ENCODE peak calls at places on chromosomes 12 and 14, in five cellular contexts. N is esophagus squamous epithelium, G is Peyer's patch, M is dorsolateral prefrontal cortex, H is tibial artery. K is an unnamed sample.

GRCh38 chr12:121365416-121366062 is 13.3 kb upstream of the ANAPC5 start:
- DNase-seq in N (no peak), G (no peak), M (no peak), H (no peak), K (no peak)

GRCh38 chr14:95265106-95266094 is 54.3 kb downstream of the CLMN start:
- DNase-seq in N (no peak), G (peak; percentile 61), M (no peak), H (no peak), K (peak; percentile 100)

GRCh38 chr12:14979468-14979867 is 6.6 kb downstream of the PDE6H start:
- DNase-seq in N (no peak), G (no peak), M (no peak), H (no peak), K (no peak)

GRCh38 chr14:56002876-56003625 is 115.2 kb upstream of the PELI2 start:
- DNase-seq in N (no peak), G (no peak), M (no peak), H (no peak), K (no peak)

GRCh38 chr12:106845910-106846309 is 71.4 kb downstream of the RIC8B start:
- DNase-seq in N (no peak), G (no peak), M (no peak), H (no peak), K (no peak)

GRCh38 chr14:34682787-34683321 is 31.5 kb downstream of the CFL2 start:
- DNase-seq in N (no peak), G (no peak), M (no peak), H (no peak), K (no peak)

GRCh38 chr12:88893801-88894200 is 313.5 kb upstream of the KITLG start:
- DNase-seq in N (no peak), G (no peak), M (no peak), H (no peak), K (no peak)

GRCh38 chr14:34665785-34666425 is 36.0 kb upstream of the SNX6 start:
- DNase-seq in N (no peak), G (no peak), M (no peak), H (no peak), K (peak; percentile 84)

GRCh38 chr14:101854366-101854765 is 92.9 kb downstream of the PPP2R5C start:
- DNase-seq in N (no peak), G (no peak), M (no peak), H (no peak), K (peak; percentile 34)

GRCh38 chr12:19130224-19131019 is 889 bp downstream of the PLEKHA5 start:
- DNase-seq in N (no peak), G (peak; percentile 71), M (peak; percentile 65), H (peak; percentile 67), K (no peak)
- TF ChIP-seq CTCF in N (no peak), G (no peak), M (no peak), H (no peak), K (no peak)

GRCh38 chr14:103483600-103483999 is 39.0 kb downstream of the CKB start:
- DNase-seq in N (no peak), G (no peak), M (no peak), H (no peak), K (peak; percentile 97)
- H3K27me3 ChIP-seq in N (no peaks in the 10 kb centered on the region), G (no peaks in the 10 kb centered on the region), M (no peaks in the 10 kb centered on the region), H (no peaks in the 10 kb centered on the region), K (no peaks in the 10 kb centered on the region)

DNA sequence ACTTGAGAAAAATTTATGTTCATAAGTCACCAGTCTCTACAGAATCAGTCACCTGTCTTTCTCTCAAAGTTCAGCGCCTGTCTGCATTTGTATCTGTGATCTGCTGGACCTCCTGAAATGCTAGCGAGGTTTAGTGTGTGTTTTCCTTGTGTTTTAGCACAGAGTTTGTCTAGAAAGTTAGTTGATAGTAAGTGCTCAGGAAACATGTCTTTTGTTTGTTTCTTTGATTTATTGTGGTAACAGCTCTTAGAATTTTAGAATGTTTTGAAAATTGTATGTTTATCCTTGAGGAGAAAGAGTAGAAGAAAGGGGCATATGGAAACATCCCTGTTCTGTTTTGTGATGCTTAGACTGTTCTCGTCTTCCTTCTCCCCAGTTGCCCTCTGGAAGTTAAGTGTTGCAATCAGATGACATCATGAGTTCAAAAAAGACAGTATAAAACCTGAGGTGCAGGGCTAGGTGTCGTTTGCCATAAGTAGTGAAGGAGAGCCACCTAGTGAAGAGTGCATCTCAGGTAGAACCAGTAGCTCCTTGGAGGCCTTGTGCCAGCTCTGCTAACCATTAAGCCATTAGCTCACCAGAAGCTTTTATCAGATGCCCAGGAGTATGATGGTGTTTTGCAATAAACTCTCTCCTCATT is 44.8 kb downstream of the FBXW8 start:
- DNase-seq in N (no peak), G (no peak), M (no peak), H (no peak), K (peak; percentile 86)
- TF ChIP-seq CTCF in N (peak; percentile 22), G (peak; percentile 53), M (no peak), H (no peak), K (peak; percentile 72)

DNA sequence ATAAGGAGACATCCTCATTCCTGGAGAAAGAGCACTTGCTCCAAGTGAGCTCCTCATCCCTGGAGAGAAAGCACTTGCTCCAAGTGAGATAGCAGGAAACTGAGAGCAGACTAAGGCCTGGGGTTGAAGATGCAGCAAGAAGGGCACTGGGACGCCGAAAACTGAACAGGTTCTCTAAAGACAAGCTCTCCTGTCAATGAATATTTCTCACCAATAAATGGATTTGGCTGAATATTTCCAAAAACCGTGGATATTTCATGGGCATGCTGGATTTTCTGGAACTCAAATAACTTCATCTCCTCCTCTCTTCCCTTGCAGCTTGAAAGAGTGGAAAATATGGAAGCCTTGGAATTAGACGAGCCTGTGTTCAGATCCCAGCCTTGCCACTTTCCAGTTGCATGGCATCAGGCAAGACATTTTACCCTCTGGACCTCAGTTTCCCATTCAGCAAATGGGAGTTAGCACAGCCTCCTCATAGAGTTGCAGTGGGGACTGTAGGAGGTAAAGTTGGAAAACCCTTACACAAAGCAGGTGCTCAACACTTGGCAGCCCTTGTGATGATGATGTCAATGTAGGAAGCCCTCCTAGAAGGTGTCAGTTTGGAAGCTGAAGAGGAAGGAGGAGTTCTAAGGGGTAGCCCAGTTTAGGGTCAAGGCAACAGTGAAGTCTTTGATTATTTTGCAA is 4.4 kb upstream of the KRT76 start:
- DNase-seq in N (no peak), G (no peak), M (no peak), H (no peak), K (no peak)
- H3K27me3 ChIP-seq in N (no peaks in the 10 kb centered on the region), G (no peaks in the 10 kb centered on the region), M (no peaks in the 10 kb centered on the region), H (peaks cover 31% of the 10 kb centered on the region), K (peaks cover 11% of the 10 kb centered on the region)

DNA sequence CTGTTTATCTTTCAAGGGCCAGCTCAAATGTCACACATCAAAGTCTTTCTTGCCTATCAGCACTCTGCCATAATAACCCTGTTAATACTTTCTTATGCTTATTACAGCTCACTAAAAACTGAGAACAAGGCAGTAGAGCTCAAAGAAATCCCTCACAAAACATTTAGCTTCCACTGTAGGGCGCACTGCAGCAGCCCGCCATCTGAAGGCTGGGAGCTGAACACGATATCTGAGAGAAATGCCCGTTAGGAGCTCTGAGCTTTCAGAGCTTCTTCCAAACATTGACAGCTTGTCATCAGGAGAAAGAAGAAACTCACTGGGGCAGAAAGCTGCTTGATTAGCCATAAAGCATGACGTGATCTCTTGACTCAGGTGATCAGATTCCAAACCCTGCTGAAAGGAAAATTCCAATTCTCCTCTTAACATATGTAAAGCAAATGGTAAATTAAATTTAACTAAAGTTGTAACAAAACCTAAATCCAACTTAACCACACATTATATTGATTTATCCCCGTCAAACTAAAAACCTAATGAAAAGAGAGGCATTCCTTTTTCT is 175.7 kb downstream of the C12orf50 start:
- DNase-seq in N (no peak), G (no peak), M (no peak), H (no peak), K (no peak)
- TF ChIP-seq CTCF in N (no peak), G (no peak), M (no peak), H (no peak), K (no peak)

DNA sequence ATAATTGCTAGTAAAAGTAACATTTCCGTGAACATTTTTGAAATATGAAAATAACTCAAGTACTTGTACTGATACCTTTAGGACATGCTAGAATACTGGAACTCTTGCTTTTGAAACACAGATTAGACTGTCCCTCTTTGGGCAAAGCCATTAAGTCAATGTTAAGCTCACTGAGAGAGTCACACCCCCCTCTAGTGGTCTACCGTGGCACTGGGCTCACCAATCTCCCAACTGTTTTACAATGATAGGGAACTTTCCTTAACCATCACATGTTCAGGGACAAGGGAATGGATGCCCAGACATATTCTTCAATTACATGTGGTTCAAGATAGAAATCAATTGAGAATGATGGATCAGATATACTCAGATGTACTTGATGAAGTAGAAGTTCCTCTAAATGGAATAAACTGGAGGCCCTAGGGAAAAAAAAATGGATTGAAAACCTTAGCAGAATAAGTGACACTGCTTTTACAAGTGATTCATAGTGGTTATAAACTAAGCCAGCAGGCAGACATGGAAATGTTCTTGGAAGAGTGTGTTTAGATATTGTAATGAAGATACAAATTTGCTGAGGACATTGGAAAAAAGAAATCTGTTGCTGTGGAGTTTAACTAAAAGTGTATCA is 17.8 kb downstream of the NANOG start:
- DNase-seq in N (no peak), G (peak; percentile 63), M (peak; percentile 54), H (peak; percentile 73), K (peak; percentile 38)
- H3K27me3 ChIP-seq in N (no peaks in the 10 kb centered on the region), G (no peaks in the 10 kb centered on the region), M (no peaks in the 10 kb centered on the region), H (no peaks in the 10 kb centered on the region), K (no peaks in the 10 kb centered on the region)

DNA sequence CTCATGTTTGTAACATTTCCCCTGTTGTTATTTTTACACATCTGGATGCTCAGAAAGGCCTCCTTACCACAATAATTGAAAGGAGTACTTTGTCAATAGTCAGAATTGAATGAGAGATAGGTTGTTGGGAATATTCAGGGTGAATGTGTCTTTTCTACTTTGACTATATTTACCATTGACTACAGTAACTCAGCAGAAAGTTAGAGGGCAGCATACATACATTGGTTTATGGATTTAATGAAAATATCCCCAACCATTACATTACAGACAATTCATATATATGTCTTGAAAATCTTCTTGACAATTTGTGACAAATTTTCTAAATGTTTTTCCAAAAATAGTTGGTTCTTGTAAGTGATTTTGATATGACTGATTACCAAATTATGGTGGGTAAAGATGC is 97.7 kb downstream of the NTS start:
- DNase-seq in N (no peak), G (no peak), M (no peak), H (no peak), K (no peak)
- TF ChIP-seq CTCF in N (no peak), G (no peak), M (no peak), H (no peak), K (no peak)

K was measured in bronchial epithelial cell.